ENCODE peak calls at places on chromosomes 13 and 19, in ten cellular contexts. I is progenitor cell of endocrine pancreas; R is H1; S is pons; Y is LHCN-M2; A is activated T-helper 1 cell treated with anti-CD3 and anti-CD28 coated beads, Interleukin-2, amount 50 U/mL, for 16 hours; E is keratinocyte; H is astrocyte of the spinal cord; F is thoracic aorta; B is NCI-H2029. P is an unnamed sample.

GRCh38 chr13:99750951-99751350 is 220.6 kb downstream of the ZIC5 start:
- DNase-seq in I (no peak), R (peak), S (no peak), Y (no peak), A (no peak), E (no peak), H (no peak), F (no peak), B (no peak), P (no peak)

GRCh38 chr19:1651548-1652394 is 644 bp downstream of the TCF3 start:
- DNase-seq in I (no peak), R (no peak), S (no peak), Y (peak), A (no peak), E (no peak), H (peak), F (no peak), B (peak), P (no peak)

GRCh38 chr19:34397853-34398252 is 6.3 kb upstream of the PDCD2L start:
- DNase-seq in I (no peak), R (no peak), S (no peak), Y (no peak), A (no peak), E (no peak), H (no peak), F (no peak), B (no peak), P (no peak)

GRCh38 chr19:37078717-37079032 is 442 bp downstream of the ZNF420 start:
- DNase-seq in I (no peak), R (no peak), S (no peak), Y (no peak), A (no peak), E (no peak), H (no peak), F (no peak), B (no peak), P (no peak)

GRCh38 chr19:42420055-42420544 is 7.1 kb downstream of the LIPE start:
- DNase-seq in I (no peak), R (peak), S (no peak), Y (peak), A (peak), E (peak), H (no peak), F (no peak), B (no peak), P (no peak)

GRCh38 chr13:97231832-97232201 is 9.7 kb downstream of the MBNL2 start:
- DNase-seq in I (no peak), R (no peak), S (no peak), Y (no peak), A (no peak), E (no peak), H (no peak), F (no peak), B (no peak), P (no peak)

GRCh38 chr13:55792544-55793178 is 1348.1 kb upstream of the PRR20A start:
- DNase-seq in I (no peak), R (no peak), S (no peak), Y (no peak), A (no peak), E (no peak), H (no peak), F (no peak), B (no peak), P (no peak)

GRCh38 chr13:22625691-22626090 is 555.1 kb upstream of the SGCG start:
- DNase-seq in I (no peak), R (no peak), S (no peak), Y (no peak), A (no peak), E (no peak), H (no peak), F (no peak), B (no peak), P (no peak)

GRCh38 chr13:114128624-114129522 is 3.5 kb downstream of the RASA3 start:
- DNase-seq in I (no peak), R (no peak), S (peak), Y (peak), A (peak), E (no peak), H (peak), F (peak), B (no peak), P (peak)

GRCh38 chr13:37657134-37657533 is 58.6 kb upstream of the POSTN start:
- DNase-seq in I (no peak), R (no peak), S (no peak), Y (peak), A (no peak), E (peak), H (peak), F (no peak), B (no peak), P (no peak)

GRCh38 chr19:12680034-12680433 is 1.6 kb downstream of the DHPS start:
- DNase-seq in I (no peak), R (no peak), S (no peak), Y (no peak), A (no peak), E (no peak), H (no peak), F (no peak), B (no peak), P (no peak)

GRCh38 chr19:54287456-54287855 is 6.5 kb upstream of the LILRB2 start:
- DNase-seq in I (no peak), R (no peak), S (no peak), Y (peak), A (no peak), E (no peak), H (no peak), F (no peak), B (no peak), P (no peak)

GRCh38 chr13:80196756-80197155 is 144.2 kb downstream of the SPRY2 start:
- DNase-seq in I (no peak), R (no peak), S (no peak), Y (peak), A (no peak), E (no peak), H (no peak), F (no peak), B (no peak), P (no peak)

GRCh38 chr19:804419-805160 is 7.3 kb downstream of the PTBP1 start:
- DNase-seq in I (no peak), R (no peak), S (no peak), Y (no peak), A (no peak), E (no peak), H (no peak), F (no peak), B (no peak), P (no peak)

GRCh38 chr13:111033172-111034133 is 81.7 kb upstream of the ARHGEF7 start:
- DNase-seq in I (no peak), R (no peak), S (no peak), Y (peak), A (no peak), E (no peak), H (no peak), F (no peak), B (no peak), P (no peak)

GRCh38 chr19:3282155-3282554 is 57.7 kb downstream of the CELF5 start:
- DNase-seq in I (no peak), R (no peak), S (no peak), Y (no peak), A (no peak), E (no peak), H (no peak), F (no peak), B (no peak), P (no peak)

P was measured in ascending aorta.